ENCODE peak calls at places on chromosomes 11 and 22, in six cellular contexts. S, J, V, P, R and T are unnamed samples.

GRCh38 chr11:69539416-69540117 is 58.1 kb downstream of the LINC01488 start:
- DNase-seq in S (no peak), J (no peak), V (no peak), P (peak), R (no peak), T (no peak)

GRCh38 chr11:30789270-30789669 is 203.1 kb upstream of the MPPED2 start:
- DNase-seq in S (no peak), J (no peak), V (no peak), P (no peak), R (no peak), T (no peak)

GRCh38 chr11:77127674-77127968 is 425 bp upstream of the MYO7A start:
- DNase-seq in S (no peak), J (no peak), V (no peak), P (no peak), R (no peak), T (no peak)

GRCh38 chr11:57224537-57224936 is 12.5 kb downstream of the APLNR start:
- DNase-seq in S (no peak), J (no peak), V (no peak), P (no peak), R (no peak), T (no peak)

GRCh38 chr22:31969789-31970489 is 25.6 kb downstream of the YWHAH start:
- DNase-seq in S (peak), J (peak), V (peak), P (peak), R (no peak), T (peak)

GRCh38 chr11:123561046-123561781 is 93.2 kb downstream of the SCN3B start:
- DNase-seq in S (peak), J (no peak), V (no peak), P (no peak), R (no peak), T (no peak)

GRCh38 chr11:107043242-107043991 is 25.1 kb upstream of the GUCY1A2 start:
- DNase-seq in S (no peak), J (no peak), V (no peak), P (no peak), R (peak), T (no peak)

GRCh38 chr11:69374110-69374981 is 80.4 kb downstream of the MYEOV start:
- DNase-seq in S (no peak), J (no peak), V (no peak), P (no peak), R (no peak), T (peak)

GRCh38 chr11:134527382-134528243 is 115.6 kb upstream of the B3GAT1 start:
- DNase-seq in S (no peak), J (no peak), V (no peak), P (no peak), R (no peak), T (no peak)

GRCh38 chr11:60860943-60861342 is 5.2 kb upstream of the PTGDR2 start:
- DNase-seq in S (no peak), J (no peak), V (no peak), P (no peak), R (no peak), T (no peak)

GRCh38 chr22:31248965-31249940 is 37.2 kb downstream of the LIMK2 start:
- DNase-seq in S (no peak), J (no peak), V (no peak), P (no peak), R (no peak), T (no peak)

GRCh38 chr11:12993626-12994025 is 15.5 kb upstream of the RASSF10 start:
- DNase-seq in S (no peak), J (no peak), V (no peak), P (no peak), R (no peak), T (no peak)

GRCh38 chr22:31363885-31364284 is 17.7 kb upstream of the PATZ1 start:
- DNase-seq in S (no peak), J (no peak), V (no peak), P (no peak), R (no peak), T (no peak)

GRCh38 chr11:46003647-46004046 is 81.2 kb downstream of the LARGE2 start:
- DNase-seq in S (no peak), J (no peak), V (no peak), P (no peak), R (no peak), T (no peak)

GRCh38 chr11:110091995-110092576 is 1.1 kb upstream of the ZC3H12C start:
- DNase-seq in S (peak), J (no peak), V (no peak), P (no peak), R (no peak), T (no peak)

GRCh38 chr11:95584180-95584579 is 205.4 kb downstream of the FAM76B start:
- DNase-seq in S (no peak), J (no peak), V (no peak), P (no peak), R (no peak), T (no peak)

GRCh38 chr22:26170112-26170492 is 840 bp downstream of the SEZ6L start:
- DNase-seq in S (no peak), J (no peak), V (no peak), P (no peak), R (no peak), T (no peak)

GRCh38 chr11:33543823-33544222 is 156.8 kb downstream of the C11orf91 start:
- DNase-seq in S (no peak), J (no peak), V (no peak), P (no peak), R (no peak), T (no peak)

GRCh38 chr11:3913921-3914320 is 58.5 kb downstream of the STIM1 start:
- DNase-seq in S (peak), J (no peak), V (no peak), P (no peak), R (no peak), T (no peak)

GRCh38 chr11:44999068-44999467 is 48.4 kb upstream of the TP53I11 start:
- DNase-seq in S (no peak), J (no peak), V (no peak), P (no peak), R (no peak), T (no peak)

GRCh38 chr11:76371170-76371569 is 9.8 kb downstream of the THAP12 start:
- DNase-seq in S (no peak), J (no peak), V (no peak), P (no peak), R (peak), T (no peak)

GRCh38 chr22:49885881-49886280 is 32.2 kb downstream of the ZBED4 start:
- DNase-seq in S (no peak), J (no peak), V (no peak), P (no peak), R (no peak), T (no peak)

GRCh38 chr11:132062031-132062430 is 691.6 kb downstream of the NTM start:
- DNase-seq in S (no peak), J (no peak), V (no peak), P (no peak), R (no peak), T (no peak)

GRCh38 chr22:41417622-41418390 is 28.8 kb downstream of the TOB2 start:
- DNase-seq in S (no peak), J (no peak), V (no peak), P (no peak), R (no peak), T (no peak)
- TF ChIP-seq POLR2A in S (no peak), J (no peak), V (no peak), P (no peak), R (no peak), T (no peak)

DNA sequence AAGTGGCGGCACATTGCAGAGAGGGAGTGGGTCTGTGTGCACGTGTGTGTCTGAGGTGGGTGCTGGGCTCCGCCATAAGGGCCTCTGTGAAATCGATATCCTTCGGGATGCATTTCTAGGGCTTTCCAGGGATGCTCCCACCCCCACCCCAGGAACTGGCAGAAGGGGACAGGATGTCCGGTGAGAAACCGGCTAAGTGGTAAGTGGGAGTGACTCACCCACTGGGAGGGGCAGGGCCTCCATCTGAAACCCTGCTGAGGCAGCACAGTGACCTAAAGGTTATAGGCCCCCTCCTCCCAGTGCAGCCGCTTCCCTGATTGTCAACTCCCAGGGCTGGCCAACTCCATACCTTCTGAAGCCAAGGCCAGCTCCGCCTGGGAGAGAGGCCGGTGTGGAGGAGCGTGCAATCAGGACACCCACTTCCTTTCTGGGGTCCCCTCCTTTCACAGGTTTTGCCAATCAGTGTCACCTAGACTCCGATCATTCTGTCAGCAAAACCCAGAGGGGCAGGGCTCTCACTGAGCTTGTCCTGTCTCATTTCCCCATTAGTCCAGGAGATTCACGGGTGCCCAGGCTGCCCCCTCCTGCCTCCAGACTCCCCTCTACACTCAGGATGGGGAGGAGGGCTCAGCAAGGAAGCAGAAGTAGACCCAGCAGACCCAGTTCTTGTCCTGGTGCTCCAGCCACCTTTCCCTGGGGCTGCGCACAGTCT is 44.5 kb downstream of the NECTIN1 start:
- DNase-seq in S (peak), J (no peak), V (no peak), P (peak), R (no peak), T (no peak)
- TF ChIP-seq POLR2AphosphoS5 in S (no peak), J (no peak), V (no peak), P (no peak), R (no peak), T (no peak)

DNA sequence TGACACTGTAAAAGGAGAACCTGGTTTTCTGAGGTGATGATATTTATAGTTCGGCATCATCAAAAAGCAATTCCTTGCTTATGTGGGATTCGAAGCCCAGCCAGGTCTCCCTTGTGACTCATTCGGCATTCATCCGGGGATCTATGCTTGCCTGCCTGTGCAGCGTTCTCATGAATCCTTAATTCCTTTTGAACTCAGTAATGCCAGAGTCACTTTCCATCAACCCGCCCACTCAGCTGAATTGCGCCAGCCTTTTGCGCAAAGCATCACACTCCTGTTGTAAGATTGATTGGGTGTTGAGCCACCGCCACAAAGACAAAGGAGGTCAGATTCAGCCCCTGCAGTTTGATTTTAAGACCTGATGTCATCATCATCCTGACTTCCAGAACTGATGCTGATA is 128.6 kb downstream of the SLC17A6 start:
- DNase-seq in S (no peak), J (no peak), V (no peak), P (no peak), R (no peak), T (no peak)
- TF ChIP-seq TAF1 in S (no peak), J (no peak), V (no peak), P (no peak), R (no peak), T (no peak)

GRCh38 chr11:2400069-2400760 is at the start of gene TSSC4:
- DNase-seq in S (peak), J (peak), V (peak), P (peak), R (peak), T (peak)
- TF ChIP-seq POLR2A in S (no peak), J (peak), V (no peak), P (peak), R (peak), T (peak)

GRCh38 chr22:23058063-23058462 is 12.3 kb upstream of the GNAZ start:
- DNase-seq in S (no peak), J (no peak), V (no peak), P (peak), R (no peak), T (no peak)
- TF ChIP-seq POLR2AphosphoS5 in S (no peak), J (no peak), V (no peak), P (no peak), R (no peak), T (no peak)

GRCh38 chr11:61962213-61963015 is 5.0 kb downstream of the FTH1 start:
- DNase-seq in S (no peak), J (no peak), V (no peak), P (no peak), R (no peak), T (no peak)
- TF ChIP-seq TAF1 in S (no peak), J (no peak), V (no peak), P (no peak), R (no peak), T (no peak)

DNA sequence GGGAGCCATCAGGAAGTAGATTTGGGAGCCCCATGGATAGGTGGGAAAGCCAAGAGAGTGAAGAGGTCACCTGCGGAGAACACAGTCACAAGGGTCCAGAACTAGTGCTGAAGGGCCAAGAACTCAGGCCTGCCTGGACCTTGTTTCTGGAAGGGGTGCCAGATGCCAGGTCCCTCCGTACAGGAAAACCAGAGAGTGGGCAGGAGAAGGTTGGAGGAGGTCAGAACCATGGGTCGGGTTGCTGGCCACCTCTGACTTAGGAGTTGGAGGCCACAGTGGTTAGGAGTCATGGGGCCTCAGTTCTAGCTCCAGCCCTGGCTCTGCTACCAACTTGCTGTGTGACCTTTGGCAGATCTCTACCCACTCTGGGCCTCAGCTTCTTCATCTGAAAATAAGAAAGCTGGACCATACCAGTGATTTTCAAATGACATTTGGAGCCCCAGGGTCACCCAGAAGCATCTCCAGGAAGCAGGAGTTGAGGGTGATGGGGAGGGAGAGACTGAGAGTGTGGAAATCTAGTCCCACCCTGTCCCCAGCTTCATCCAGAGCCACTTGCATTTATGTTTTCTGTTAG is 20.8 kb upstream of the TUB start:
- DNase-seq in S (no peak), J (no peak), V (no peak), P (no peak), R (no peak), T (no peak)
- TF ChIP-seq POLR2A in S (no peak), J (no peak), V (no peak), P (no peak), R (no peak), T (no peak)

DNA sequence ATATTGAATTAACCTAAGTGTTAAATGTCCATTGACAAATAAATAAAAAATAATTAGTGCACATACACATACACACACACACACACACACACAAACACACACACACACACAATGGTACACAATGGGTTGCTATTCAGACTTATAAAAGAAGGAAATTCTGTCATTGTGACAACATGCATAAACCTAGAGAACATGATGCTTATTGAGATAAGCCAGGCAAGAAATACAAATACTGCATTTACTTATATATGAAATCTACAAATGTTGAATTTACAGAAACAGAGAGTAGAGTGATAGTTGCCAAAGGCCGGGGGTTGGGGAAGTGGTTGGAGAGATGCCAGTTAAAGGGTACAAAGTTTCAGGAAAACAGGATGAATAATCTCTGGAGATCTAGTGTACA is 566.0 kb upstream of the LRRC4C start:
- DNase-seq in S (no peak), J (no peak), V (no peak), P (no peak), R (no peak), T (no peak)
- TF ChIP-seq POLR2AphosphoS5 in S (no peak), J (no peak), V (no peak), P (no peak), R (no peak), T (no peak)

DNA sequence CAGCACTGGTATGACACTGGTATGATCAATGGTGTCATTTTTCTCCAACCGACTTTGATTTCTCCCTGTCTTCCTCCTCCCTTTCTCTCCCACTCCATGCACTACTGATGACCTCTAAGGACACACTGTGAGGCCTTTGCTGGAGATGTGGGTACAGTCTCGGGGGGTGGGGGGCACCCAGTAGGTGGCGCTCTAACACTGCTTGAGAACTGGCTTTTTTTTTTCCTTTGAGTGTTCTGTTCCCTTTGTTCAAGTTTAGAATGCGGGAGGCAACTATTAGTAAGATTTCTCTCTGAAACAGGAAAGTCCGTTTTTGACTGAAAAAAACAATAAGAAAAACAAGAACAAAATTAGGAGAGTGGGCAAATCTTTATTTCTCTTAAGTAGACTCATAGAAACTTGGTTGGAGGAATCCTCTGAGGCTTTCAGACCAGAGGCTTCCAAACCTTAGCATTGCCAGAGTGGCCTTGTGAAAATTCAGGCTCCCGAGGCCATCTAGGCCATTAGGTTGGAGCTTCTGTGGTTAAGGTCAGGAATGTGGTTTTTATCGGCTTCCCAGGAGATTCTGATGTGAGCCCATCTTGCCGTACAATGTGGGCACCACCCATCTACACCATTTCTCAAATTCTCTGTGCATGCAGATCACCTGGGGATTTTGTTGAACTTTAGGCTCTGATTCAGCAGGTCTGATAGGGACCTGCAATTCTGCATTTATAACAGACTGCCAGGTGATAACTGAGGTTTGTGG is 43.2 kb downstream of the PANX1 start:
- DNase-seq in S (peak), J (no peak), V (peak), P (peak), R (no peak), T (no peak)
- TF ChIP-seq TAF1 in S (no peak), J (no peak), V (no peak), P (no peak), R (no peak), T (no peak)